ENCODE peak calls at places on chromosomes 5 and 9, in seven cellular contexts. D is NCI-H1105 treated with DMSO at 0.1 percent for 48 hours; V is ACHN; E is activated CD4-positive, alpha-beta T cell treated with anti-CD3 and anti-CD28 coated beads, Interleukin-2, amount 50 U/mL, for 4 hours; T is ELR; Z is ascending aorta; M is skeletal muscle cell. Y is an unnamed sample.
A peak's percentile ranks its signal among the peaks of the same experiment; 100 is the strongest.

GRCh38 chr9:5395428-5395827 is 42.3 kb downstream of the PLGRKT start:
- DNase-seq in D (no peak), M (no peak), T (no peak), V (no peak), E (no peak), Z (no peak), Y (no peak)

GRCh38 chr5:21685536-21685935 is 1167.6 kb downstream of the CDH12 start:
- DNase-seq in V (no peak), D (no peak), T (peak; percentile 37), E (no peak), Z (no peak), M (no peak), Y (no peak)

GRCh38 chr9:122816163-122816867 is 12.1 kb downstream of the PDCL start:
- DNase-seq in D (no peak), V (no peak), T (no peak), Z (no peak), E (peak; percentile 18), M (no peak), Y (no peak)

GRCh38 chr5:178114325-178115135 is 1.2 kb downstream of the N4BP3 start:
- DNase-seq in E (peak; percentile 37), Z (no peak), T (no peak), V (no peak), D (no peak), M (no peak), Y (no peak)

GRCh38 chr9:87604886-87605588 is 107.4 kb downstream of the DAPK1 start:
- DNase-seq in V (no peak), E (no peak), D (no peak), Z (no peak), M (no peak), T (no peak), Y (no peak)

GRCh38 chr5:72991394-72991793 is 35.6 kb downstream of the FCHO2 start:
- DNase-seq in V (no peak), M (no peak), E (no peak), T (no peak), D (no peak), Z (no peak), Y (no peak)

GRCh38 chr5:142143878-142144277 is 35.3 kb downstream of the NDFIP1 start:
- DNase-seq in M (peak; percentile 9), E (no peak), T (peak; percentile 68), D (peak; percentile 26), V (peak; percentile 42), Z (no peak), Y (no peak)

GRCh38 chr5:125357660-125358059 is 611.2 kb upstream of the ZNF608 start:
- DNase-seq in M (no peak), D (no peak), E (no peak), T (no peak), Z (no peak), V (no peak), Y (no peak)

GRCh38 chr9:127574089-127574921 is 37.8 kb upstream of the STXBP1 start:
- DNase-seq in M (no peak), T (peak; percentile 71), Z (no peak), D (peak; percentile 94), V (peak; percentile 64), E (peak; percentile 24), Y (no peak)

GRCh38 chr5:95871407-95871806 is 48.9 kb upstream of the GLRX start:
- DNase-seq in M (no peak), T (no peak), V (no peak), Z (no peak), E (no peak), D (no peak), Y (no peak)

GRCh38 chr5:150297934-150298595 is 4.6 kb downstream of the ARSI start:
- DNase-seq in D (no peak), V (no peak), M (no peak), E (no peak), Z (no peak), T (no peak), Y (no peak)

GRCh38 chr5:87770601-87771121 is 357.9 kb upstream of the CCNH start:
- DNase-seq in Z (no peak), M (no peak), D (peak; percentile 28), V (no peak), T (no peak), E (no peak), Y (no peak)

GRCh38 chr9:95131023-95131943 is 186.2 kb downstream of the FANCC start:
- DNase-seq in E (peak; percentile 42), M (no peak), T (peak; percentile 73), D (peak; percentile 51), V (peak; percentile 57), Z (no peak), Y (no peak)

Y was measured in GOT3.